ENCODE peak calls at places on chromosomes 12 and 14, in seven cellular contexts. D, B, Z, H, K, L and Y are unnamed samples.

GRCh38 chr12:122029620-122030426 is 8.1 kb downstream of the BCL7A start:
- DNase-seq in D (no peak), B (no peak), Z (no peak), H (no peak), K (no peak), L (no peak), Y (no peak)

GRCh38 chr12:75556306-75556899 is 45.0 kb upstream of the KRR1 start:
- DNase-seq in D (no peak), B (peak; percentile 35), Z (no peak), H (peak; percentile 25), K (no peak), L (no peak), Y (no peak)

GRCh38 chr12:127726928-127727327 is 540.0 kb upstream of the TMEM132C start:
- DNase-seq in D (no peak), B (no peak), Z (no peak), H (no peak), K (no peak), L (no peak), Y (no peak)

GRCh38 chr14:76551906-76552305 is 176.0 kb downstream of the ESRRB start:
- DNase-seq in D (no peak), B (no peak), Z (no peak), H (no peak), K (no peak), L (no peak), Y (no peak)

GRCh38 chr12:62396750-62397149 is 69.9 kb upstream of the MON2 start:
- DNase-seq in D (no peak), B (peak; percentile 12), Z (no peak), H (no peak), K (peak; percentile 74), L (no peak), Y (no peak)

GRCh38 chr12:92769124-92769901 is 66.5 kb downstream of the PLEKHG7 start:
- DNase-seq in D (no peak), B (peak; percentile 82), Z (no peak), H (no peak), K (no peak), L (peak; percentile 34), Y (peak; percentile 50)

GRCh38 chr14:65485516-65485915 is 73.0 kb downstream of the FUT8 start:
- DNase-seq in D (no peak), B (peak; percentile 4), Z (no peak), H (no peak), K (no peak), L (no peak), Y (no peak)

GRCh38 chr12:110741795-110742717 is 635 bp downstream of the PPP1CC start:
- DNase-seq in D (no peak), B (peak; percentile 63), Z (no peak), H (peak; percentile 29), K (peak; percentile 42), L (peak; percentile 13), Y (peak; percentile 47)

GRCh38 chr12:61821381-61821780 is 438.8 kb upstream of the USP15 start:
- DNase-seq in D (no peak), B (no peak), Z (no peak), H (no peak), K (no peak), L (no peak), Y (no peak)

GRCh38 chr12:53431187-53431586 is 7.5 kb downstream of the AMHR2 start:
- DNase-seq in D (no peak), B (no peak), Z (no peak), H (peak; percentile 41), K (peak; percentile 49), L (no peak), Y (no peak)

GRCh38 chr12:26058308-26058707 is 66.5 kb downstream of the BHLHE41 start:
- DNase-seq in D (no peak), B (no peak), Z (no peak), H (peak; percentile 58), K (no peak), L (no peak), Y (no peak)

GRCh38 chr12:100368066-100368465 is 11.2 kb downstream of the SLC17A8 start:
- DNase-seq in D (no peak), B (no peak), Z (no peak), H (no peak), K (no peak), L (no peak), Y (no peak)

GRCh38 chr12:106903241-106903950 is 52.3 kb upstream of the TMEM263 start:
- DNase-seq in D (peak; percentile 82), B (peak; percentile 64), Z (peak; percentile 32), H (peak; percentile 47), K (peak; percentile 33), L (peak; percentile 58), Y (peak; percentile 82)

GRCh38 chr12:67751376-67751928 is 102.9 kb downstream of the DYRK2 start:
- DNase-seq in D (no peak), B (no peak), Z (no peak), H (no peak), K (peak; percentile 20), L (no peak), Y (no peak)

GRCh38 chr14:42980419-42980818 is 1373.7 kb downstream of the LRFN5 start:
- DNase-seq in D (no peak), B (no peak), Z (no peak), H (no peak), K (no peak), L (no peak), Y (no peak)

GRCh38 chr14:80629606-80630005 is 311.9 kb downstream of the CEP128 start:
- DNase-seq in D (no peak), B (no peak), Z (no peak), H (no peak), K (peak; percentile 40), L (no peak), Y (no peak)

GRCh38 chr12:6280053-6280469 is 30.4 kb upstream of the PLEKHG6 start:
- DNase-seq in D (no peak), B (peak; percentile 77), Z (no peak), H (peak; percentile 87), K (peak; percentile 94), L (no peak), Y (no peak)

GRCh38 chr12:85278598-85279448 is 1.2 kb upstream of the ALX1 start:
- DNase-seq in D (no peak), B (peak; percentile 11), Z (no peak), H (no peak), K (no peak), L (no peak), Y (peak; percentile 28)

GRCh38 chr14:38171197-38171596 is 36.5 kb upstream of the SSTR1 start:
- DNase-seq in D (no peak), B (no peak), Z (no peak), H (no peak), K (peak; percentile 33), L (no peak), Y (no peak)

GRCh38 chr14:53924754-53925153 is 31.9 kb downstream of the BMP4 start:
- DNase-seq in D (no peak), B (peak; percentile 82), Z (no peak), H (peak; percentile 36), K (peak; percentile 95), L (no peak), Y (no peak)

GRCh38 chr12:38538319-38538718 is 221.7 kb downstream of the ALG10B start:
- DNase-seq in D (no peak), B (no peak), Z (no peak), H (no peak), K (no peak), L (no peak), Y (no peak)

GRCh38 chr12:79983969-79984629 is 49.2 kb upstream of the PPP1R12A start:
- DNase-seq in D (no peak), B (no peak), Z (no peak), H (peak; percentile 33), K (peak; percentile 48), L (no peak), Y (no peak)

GRCh38 chr14:94128216-94128839 is 1.1 kb downstream of the IFI27L2 start:
- DNase-seq in D (no peak), B (no peak), Z (no peak), H (no peak), K (no peak), L (no peak), Y (no peak)

GRCh38 chr12:102026728-102027127 is 35.1 kb downstream of the WASHC3 start:
- DNase-seq in D (no peak), B (no peak), Z (no peak), H (no peak), K (no peak), L (no peak), Y (no peak)

GRCh38 chr12:104539063-104539462 is 82.3 kb downstream of the CHST11 start:
- DNase-seq in D (no peak), B (no peak), Z (no peak), H (no peak), K (no peak), L (no peak), Y (no peak)

GRCh38 chr12:109053382-109054123 is 1.2 kb downstream of the USP30 start:
- DNase-seq in D (no peak), B (peak; percentile 10), Z (no peak), H (no peak), K (no peak), L (peak; percentile 26), Y (peak; percentile 71)

GRCh38 chr12:22855456-22855855 is 230.5 kb downstream of the ETNK1 start:
- DNase-seq in D (no peak), B (no peak), Z (no peak), H (no peak), K (no peak), L (no peak), Y (no peak)

GRCh38 chr12:15209782-15210181 is 11.4 kb downstream of the RERG start:
- DNase-seq in D (no peak), B (no peak), Z (no peak), H (peak; percentile 8), K (peak; percentile 40), L (no peak), Y (no peak)

GRCh38 chr12:60197589-60197988 is 601.8 kb downstream of the SLC16A7 start:
- DNase-seq in D (no peak), B (peak; percentile 8), Z (no peak), H (peak; percentile 40), K (peak; percentile 77), L (no peak), Y (no peak)